ENCODE peak calls at places on chromosomes 12 and 14, in six cellular contexts. U is NCI-H69, V is EH, F is germinal center, Q is neural progenitor cell, I is lower lobe of right lung. P is an unnamed sample.

GRCh38 chr12:121990692-121991603 is 30.7 kb upstream of the BCL7A start:
- DNase-seq in U (peak; percentile 75), V (peak; percentile 28), F (peak; percentile 50), Q (no peak), I (no peak), P (no peak)

GRCh38 chr12:120101182-120101581 is 15.4 kb downstream of the RAB35 start:
- DNase-seq in U (no peak), V (no peak), F (no peak), Q (no peak), I (no peak), P (no peak)

GRCh38 chr12:67367843-67368242 is 98.7 kb downstream of the CAND1 start:
- DNase-seq in U (no peak), V (peak; percentile 5), F (no peak), Q (no peak), I (no peak), P (no peak)

GRCh38 chr12:53694746-53695145 is 18.9 kb upstream of the ATP5MC2 start:
- DNase-seq in U (no peak), V (no peak), F (no peak), Q (peak; percentile 38), I (no peak), P (no peak)

GRCh38 chr12:22201101-22201500 is 133.4 kb downstream of the ST8SIA1 start:
- DNase-seq in U (no peak), V (no peak), F (no peak), Q (no peak), I (no peak), P (no peak)

GRCh38 chr14:104924421-104925213 is at the start of gene PLD4:
- DNase-seq in U (no peak), V (no peak), F (peak; percentile 75), Q (no peak), I (no peak), P (peak; percentile 18)

GRCh38 chr12:120932058-120932457 is 27.9 kb upstream of the SPPL3 start:
- DNase-seq in U (no peak), V (no peak), F (no peak), Q (no peak), I (no peak), P (no peak)

GRCh38 chr12:118850244-118850825 is 131.0 kb upstream of the SRRM4 start:
- DNase-seq in U (no peak), V (no peak), F (peak; percentile 21), Q (peak; percentile 60), I (peak; percentile 40), P (peak; percentile 47)

GRCh38 chr14:92040431-92041040 is 677 bp upstream of the TRIP11 start:
- DNase-seq in U (peak; percentile 75), V (peak; percentile 36), F (peak; percentile 31), Q (no peak), I (no peak), P (peak; percentile 51)

GRCh38 chr14:88078525-88078924 is 73.6 kb downstream of the GPR65 start:
- DNase-seq in U (no peak), V (peak; percentile 1), F (no peak), Q (peak; percentile 5), I (no peak), P (peak; percentile 3)

GRCh38 chr14:97415907-97416306 is 618.7 kb downstream of the VRK1 start:
- DNase-seq in U (no peak), V (no peak), F (no peak), Q (no peak), I (no peak), P (no peak)

GRCh38 chr14:73795974-73796373 is 55.7 kb upstream of the PTGR2 start:
- DNase-seq in U (no peak), V (peak; percentile 85), F (no peak), Q (no peak), I (no peak), P (no peak)

GRCh38 chr14:30177776-30178175 is 250.1 kb upstream of the PRKD1 start:
- DNase-seq in U (peak; percentile 61), V (peak; percentile 60), F (no peak), Q (no peak), I (no peak), P (no peak)

GRCh38 chr14:69685217-69685616 is 73.8 kb downstream of the SUSD6 start:
- DNase-seq in U (peak; percentile 66), V (no peak), F (no peak), Q (no peak), I (no peak), P (no peak)

GRCh38 chr12:98635657-98636323 is 8.8 kb downstream of the IKBIP start:
- DNase-seq in U (peak; percentile 22), V (peak; percentile 70), F (peak; percentile 48), Q (no peak), I (no peak), P (no peak)

GRCh38 chr12:11695321-11695720 is 45.8 kb downstream of the ETV6 start:
- DNase-seq in U (no peak), V (peak; percentile 46), F (no peak), Q (no peak), I (no peak), P (no peak)

GRCh38 chr12:1473418-1473817 is 121.0 kb downstream of the FBXL14 start:
- DNase-seq in U (no peak), V (peak; percentile 67), F (no peak), Q (no peak), I (no peak), P (peak; percentile 9)

GRCh38 chr12:79764641-79765040 is 73.9 kb upstream of the PAWR start:
- DNase-seq in U (no peak), V (peak; percentile 81), F (no peak), Q (no peak), I (no peak), P (no peak)

GRCh38 chr12:49092086-49092815 is 2.4 kb downstream of the DHH start:
- DNase-seq in U (peak; percentile 67), V (peak; percentile 69), F (peak; percentile 77), Q (peak; percentile 90), I (no peak), P (peak; percentile 97)

GRCh38 chr12:25859976-25860375 is 98.5 kb upstream of the RASSF8 start:
- DNase-seq in U (no peak), V (no peak), F (no peak), Q (no peak), I (no peak), P (peak; percentile 39)

GRCh38 chr12:109910969-109911348 is 10.9 kb downstream of the TCHP start:
- DNase-seq in U (peak; percentile 62), V (peak; percentile 33), F (no peak), Q (peak; percentile 77), I (peak; percentile 47), P (peak; percentile 29)

GRCh38 chr12:7905071-7905470 is 30.9 kb downstream of the SLC2A3 start:
- DNase-seq in U (peak; percentile 47), V (no peak), F (no peak), Q (no peak), I (no peak), P (peak; percentile 32)

GRCh38 chr14:51079085-51079484 is 15.8 kb downstream of the TRIM9 start:
- DNase-seq in U (peak; percentile 82), V (no peak), F (no peak), Q (no peak), I (no peak), P (no peak)

GRCh38 chr12:24821691-24822090 is 127.2 kb downstream of the BCAT1 start:
- DNase-seq in U (no peak), V (peak; percentile 80), F (no peak), Q (no peak), I (no peak), P (no peak)